ENCODE peak calls at places on chromosomes 2 and 18, in six cellular contexts. T is SK-N-SH, M is K562, K is GM12878, U is HepG2, Y is H1. V is an unnamed sample.

GRCh38 chr2:204505946-204506345 is 39.3 kb upstream of the PARD3B start:
- DNase-seq in Y (no peak), K (no peak), M (no peak), U (no peak), T (no peak), V (no peak)

GRCh38 chr2:229610359-229610758 is 104.0 kb downstream of the DNER start:
- DNase-seq in T (no peak), U (no peak), M (no peak), K (no peak), Y (no peak), V (no peak)

GRCh38 chr18:48059363-48060109 is 129.1 kb upstream of the SMAD2 start:
- DNase-seq in M (no peak), K (no peak), T (peak), U (no peak), Y (no peak), V (no peak)

GRCh38 chr2:85772019-85772745 is 18.4 kb downstream of the ATOH8 start:
- DNase-seq in K (no peak), M (no peak), U (peak), Y (no peak), T (peak), V (no peak)

GRCh38 chr18:13642440-13642827 is 83.9 kb downstream of the FAM210A start:
- DNase-seq in M (no peak), U (no peak), Y (no peak), T (no peak), K (no peak), V (no peak)

GRCh38 chr2:238569415-238570195 is 142.9 kb downstream of the ASB1 start:
- DNase-seq in T (no peak), K (no peak), M (no peak), Y (no peak), U (no peak), V (no peak)

GRCh38 chr2:9191044-9191481 is 15.5 kb upstream of the ASAP2 start:
- DNase-seq in Y (no peak), K (no peak), M (no peak), U (peak), T (peak), V (no peak)

GRCh38 chr2:49189512-49190225 is 35.4 kb upstream of the FSHR start:
- DNase-seq in U (no peak), T (no peak), Y (no peak), K (no peak), M (no peak), V (no peak)

GRCh38 chr2:154375625-154376020 is 322.9 kb upstream of the KCNJ3 start:
- DNase-seq in Y (no peak), T (peak), M (no peak), U (peak), K (no peak), V (no peak)

GRCh38 chr2:70748002-70748779 is 19.8 kb downstream of the ADD2 start:
- DNase-seq in Y (no peak), U (peak), M (no peak), T (no peak), K (no peak), V (no peak)

GRCh38 chr2:134320930-134321329 is 67.1 kb downstream of the MGAT5 start:
- DNase-seq in Y (no peak), M (no peak), K (no peak), T (no peak), U (no peak), V (peak)

GRCh38 chr2:47218066-47218581 is 63.0 kb upstream of the STPG4 start:
- DNase-seq in U (no peak), M (no peak), K (no peak), T (no peak), Y (no peak), V (peak)

GRCh38 chr2:166485558-166486193 is 8.4 kb downstream of the SCN7A start:
- DNase-seq in M (no peak), T (no peak), U (no peak), Y (no peak), K (no peak), V (no peak)

GRCh38 chr2:199382091-199382490 is 75.6 kb downstream of the SATB2 start:
- DNase-seq in U (no peak), T (no peak), M (no peak), Y (no peak), K (no peak), V (no peak)

GRCh38 chr2:15159751-15160177 is 401.4 kb downstream of the NBAS start:
- DNase-seq in T (peak), U (peak), K (no peak), M (peak), Y (no peak), V (peak)

GRCh38 chr2:240637116-240637900 is 12.0 kb downstream of the GPR35 start:
- DNase-seq in T (peak), Y (no peak), K (no peak), U (no peak), M (no peak), V (no peak)

GRCh38 chr2:47631840-47632398 is 151.0 kb upstream of the MSH6 start:
- DNase-seq in U (no peak), Y (no peak), K (no peak), M (no peak), T (no peak), V (no peak)

GRCh38 chr2:240235811-240236210 is 95.4 kb upstream of the OTOS start:
- DNase-seq in U (no peak), T (no peak), M (no peak), K (no peak), Y (no peak), V (no peak)

GRCh38 chr18:72468011-72468710 is 76.0 kb downstream of the CBLN2 start:
- DNase-seq in T (no peak), K (no peak), U (no peak), Y (no peak), M (no peak), V (no peak)

GRCh38 chr2:232437130-232437620 is 18.8 kb upstream of the ALPI start:
- DNase-seq in Y (no peak), K (no peak), T (peak), U (no peak), M (no peak), V (no peak)

GRCh38 chr2:46942143-46942526 is 26.5 kb upstream of the MCFD2 start:
- DNase-seq in K (no peak), U (no peak), M (peak), T (peak), Y (no peak), V (no peak)

GRCh38 chr18:33232318-33232626 is 208.2 kb downstream of the CCDC178 start:
- DNase-seq in T (no peak), Y (no peak), M (no peak), U (no peak), K (no peak), V (no peak)

GRCh38 chr2:71675296-71675695 is 221.9 kb downstream of the DYSF start:
- DNase-seq in U (no peak), M (no peak), Y (no peak), K (no peak), T (no peak), V (no peak)

GRCh38 chr2:19868224-19868623 is 33.6 kb downstream of the TTC32 start:
- DNase-seq in T (no peak), Y (no peak), M (no peak), K (no peak), U (no peak), V (no peak)

GRCh38 chr2:74620671-74621070 is 27.5 kb downstream of the M1AP start:
- DNase-seq in Y (no peak), T (no peak), M (no peak), U (no peak), K (no peak), V (no peak)

GRCh38 chr2:18132697-18133096 is 254.2 kb downstream of the KCNS3 start:
- DNase-seq in Y (no peak), M (no peak), K (no peak), U (no peak), T (no peak), V (no peak)

GRCh38 chr2:219812672-219813071 is 185.2 kb downstream of the SLC4A3 start:
- DNase-seq in M (no peak), K (no peak), U (no peak), T (no peak), Y (no peak), V (no peak)

GRCh38 chr2:28413152-28413895 is 20.7 kb downstream of the FOSL2 start:
- DNase-seq in T (no peak), Y (no peak), U (no peak), K (no peak), M (no peak), V (no peak)

GRCh38 chr2:27049422-27050280 is 1.8 kb upstream of the AGBL5 start:
- DNase-seq in U (no peak), Y (no peak), T (peak), K (no peak), M (no peak), V (no peak)

DNA sequence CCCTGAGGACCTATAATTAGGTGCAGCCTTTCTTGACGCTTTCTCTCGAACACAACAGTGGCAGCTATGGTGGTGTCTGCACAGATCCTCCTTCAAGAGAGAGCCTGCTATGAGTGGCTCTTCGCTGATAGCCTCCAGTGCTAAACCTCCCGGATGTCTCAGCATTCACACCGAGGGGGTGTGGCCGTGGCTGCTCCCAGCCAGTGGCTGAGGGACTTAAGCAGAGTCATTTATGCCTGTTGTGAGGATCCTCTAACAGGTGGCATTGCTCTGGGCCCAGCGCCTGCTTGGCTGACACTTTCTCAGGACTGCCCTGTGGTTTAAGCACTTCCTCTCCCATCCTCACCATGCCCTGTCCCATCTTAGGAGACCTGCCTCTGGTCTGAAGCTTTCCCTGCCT is 592.0 kb upstream of the LRRTM1 start:
- DNase-seq in U (no peak), M (no peak), K (no peak), T (no peak), Y (no peak), V (no peak)
- TF ChIP-seq GABPA in U (no peak), M (no peak), K (no peak), T (no peak), Y (no peak), V (no peak)

GRCh38 chr2:227340106-227340505 is 15.1 kb downstream of the MFF start:
- DNase-seq in U (no peak), K (no peak), M (no peak), Y (no peak), T (no peak), V (no peak)

GRCh38 chr2:227339098-227339599 is 14.1 kb downstream of the MFF start:
- DNase-seq in M (no peak), T (no peak), K (no peak), Y (no peak), U (peak), V (no peak)

GRCh38 chr2:227341553-227341952 is 16.5 kb downstream of the MFF start:
- DNase-seq in U (no peak), K (no peak), T (no peak), M (no peak), Y (no peak), V (no peak)

DNA sequence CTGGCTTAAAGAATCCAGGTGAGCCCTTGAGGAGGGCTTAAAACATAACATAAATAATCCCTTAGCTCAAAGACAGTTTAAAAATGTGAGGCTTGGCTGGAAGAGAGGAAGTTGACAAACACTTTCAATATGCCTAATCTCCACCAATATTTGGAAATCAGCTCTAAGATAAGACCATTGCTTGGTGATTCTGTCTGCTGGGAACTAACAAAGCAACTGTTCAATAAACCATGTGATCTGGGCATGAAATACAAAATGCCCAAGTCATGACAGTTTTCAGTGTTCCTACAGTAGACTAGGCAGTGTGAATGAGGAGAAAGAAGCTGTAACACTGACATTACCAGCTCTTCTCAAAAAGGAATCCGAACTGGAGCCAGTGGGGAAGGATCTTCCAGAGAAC is 10.7 kb downstream of the MFF start:
- DNase-seq in K (no peak), T (no peak), U (no peak), M (no peak), Y (no peak), V (no peak)
- TF ChIP-seq GABPA in K (no peak), T (no peak), U (no peak), M (no peak), Y (no peak), V (no peak)

DNA sequence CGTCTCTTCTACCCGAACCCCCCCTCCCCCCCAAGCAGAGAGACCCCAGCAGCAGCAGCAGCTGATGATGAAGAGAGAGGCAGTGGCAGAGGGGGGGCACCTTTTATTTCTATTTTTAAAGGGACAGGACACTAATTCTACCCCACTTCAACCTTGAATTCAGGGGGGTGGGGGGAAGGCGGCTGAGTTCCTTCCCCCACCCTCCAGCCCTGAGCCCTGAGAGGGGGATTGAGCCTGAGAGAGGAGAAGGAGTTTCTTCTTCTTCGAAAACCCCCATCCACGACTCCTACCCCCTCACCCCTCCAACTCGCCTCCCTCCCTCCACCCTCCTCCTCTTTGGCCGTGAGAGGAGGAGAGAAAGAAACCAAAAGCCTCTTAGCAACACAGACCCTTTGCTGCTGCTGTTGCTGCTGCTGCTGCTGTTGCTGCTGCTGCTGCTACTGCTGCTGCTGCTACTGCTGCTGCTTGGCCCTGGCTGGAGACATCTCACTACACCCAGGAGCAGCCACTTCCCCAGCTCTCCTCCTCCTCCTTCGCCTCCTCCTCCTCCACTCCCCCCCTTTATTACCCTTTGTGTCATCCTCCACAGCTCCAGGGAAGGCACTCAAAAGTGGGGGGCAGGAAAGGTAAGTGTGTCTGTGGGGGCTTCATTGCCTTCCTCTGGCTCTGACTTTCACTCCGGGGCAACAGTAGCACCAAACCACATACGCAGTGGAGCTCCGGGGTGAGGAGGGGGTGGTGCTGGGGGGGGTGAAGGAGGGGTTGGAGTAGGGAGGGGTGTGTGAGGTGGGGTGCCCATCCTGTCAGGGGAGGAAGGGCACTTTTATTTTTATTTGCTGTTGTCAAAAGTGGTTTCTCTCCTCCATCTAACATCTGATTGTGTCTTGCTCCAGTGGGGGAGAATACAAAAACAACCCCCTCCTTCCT is at the start of gene MBD5:
- DNase-seq in U (peak), T (peak), M (peak), K (peak), Y (peak), V (peak)
- TF ChIP-seq GABPA in U (peak), T (no peak), M (peak), K (no peak), Y (no peak), V (no peak)

DNA sequence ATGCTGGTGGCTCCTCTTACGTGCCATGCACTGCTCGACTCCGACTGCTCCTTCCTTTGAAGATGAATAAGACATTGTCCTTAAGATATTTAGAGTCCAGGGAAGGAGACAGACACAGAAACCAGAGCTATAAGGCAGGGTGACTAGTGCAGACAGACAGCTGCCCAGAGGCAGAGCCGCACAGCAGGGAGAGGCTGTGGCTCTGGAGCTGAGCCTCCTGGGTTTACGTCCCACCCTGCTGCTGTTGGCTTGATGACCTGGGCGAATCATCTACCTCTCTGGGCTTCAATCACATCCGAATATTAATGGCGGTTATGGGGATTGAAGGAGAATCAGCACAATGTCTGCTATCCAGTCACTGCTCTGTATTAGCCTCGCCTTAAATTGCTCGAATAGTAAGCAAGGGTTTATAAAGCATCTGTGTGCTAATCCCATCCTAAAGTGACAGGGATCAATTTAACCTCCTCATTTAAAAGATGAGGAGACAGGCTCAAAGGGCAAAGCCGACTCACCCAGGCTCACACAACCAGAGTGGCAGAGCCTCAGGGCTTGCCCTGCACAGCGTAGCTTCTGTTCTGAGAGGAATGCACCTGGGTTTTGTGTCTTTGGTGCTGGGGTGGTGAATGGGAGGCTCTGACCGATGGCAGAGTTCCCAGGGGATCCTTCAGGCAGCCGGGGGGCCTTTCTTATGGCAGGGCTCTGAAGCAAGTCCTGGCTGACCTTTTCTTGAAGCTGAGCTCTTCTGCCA is 284.1 kb downstream of the MYCN start:
- DNase-seq in Y (no peak), M (no peak), T (peak), K (no peak), U (no peak), V (no peak)
- TF ChIP-seq GABPA in Y (no peak), M (no peak), T (no peak), K (no peak), U (no peak), V (no peak)

GRCh38 chr2:222167762-222168161 is 131.0 kb downstream of the PAX3 start:
- DNase-seq in U (no peak), Y (no peak), K (no peak), M (no peak), T (no peak), V (no peak)
- TF ChIP-seq GABPA in U (no peak), Y (no peak), K (no peak), M (no peak), T (no peak), V (no peak)

GRCh38 chr2:127157114-127157513 is 50.2 kb upstream of the BIN1 start:
- DNase-seq in K (no peak), M (no peak), U (no peak), Y (no peak), T (no peak), V (no peak)
- TF ChIP-seq GABPA in K (no peak), M (no peak), U (no peak), Y (no peak), T (no peak), V (no peak)

GRCh38 chr18:62264984-62265383 is 60.1 kb upstream of the TNFRSF11A start:
- DNase-seq in K (no peak), Y (no peak), M (no peak), U (no peak), T (no peak), V (peak)
- TF ChIP-seq GABPA in K (no peak), Y (no peak), M (no peak), U (no peak), T (no peak), V (no peak)